ENCODE peak calls at places on chromosomes 3 and 15, in eight cellular contexts. F, O, U, J, X, L, Z and G are unnamed samples. For H3K4me1, the result is how much of the 10 kb centered on the place peaks cover.

GRCh38 chr3:184662192-184662591 is 49.7 kb downstream of the MAGEF1 start:
- DNase-seq in L (no peak), O (no peak), X (no peak), F (no peak), J (no peak), U (no peak), Z (no peak), G (no peak)

GRCh38 chr15:33720952-33721351 is 247.3 kb upstream of the CHRM5 start:
- DNase-seq in U (no peak), L (no peak), O (no peak), Z (no peak), F (no peak), J (no peak), X (peak), G (no peak)

GRCh38 chr3:13896473-13897154 is 16.7 kb upstream of the WNT7A start:
- DNase-seq in X (peak), U (peak), O (no peak), F (no peak), J (no peak), Z (no peak), L (peak), G (peak)

GRCh38 chr3:195238626-195239118 is 32.3 kb downstream of the XXYLT1 start:
- DNase-seq in Z (no peak), X (no peak), J (no peak), O (peak), U (peak), F (peak), L (no peak), G (no peak)

GRCh38 chr15:45117327-45118130 is 3.4 kb downstream of the DUOXA2 start:
- DNase-seq in X (no peak), J (no peak), O (no peak), F (peak), L (no peak), U (no peak), Z (no peak), G (no peak)

GRCh38 chr3:152595975-152596832 is 238.7 kb upstream of the P2RY1 start:
- DNase-seq in L (no peak), Z (no peak), J (no peak), O (peak), F (no peak), U (peak), X (peak), G (no peak)

GRCh38 chr15:36291501-36291900 is 287.9 kb upstream of the CDIN1 start:
- DNase-seq in X (no peak), J (no peak), O (no peak), L (no peak), F (no peak), Z (no peak), U (no peak), G (no peak)

GRCh38 chr3:128399221-128399915 is 67.3 kb downstream of the DNAJB8 start:
- DNase-seq in F (no peak), J (no peak), Z (no peak), O (no peak), X (no peak), L (no peak), U (no peak), G (no peak)

GRCh38 chr3:195033531-195034091 is 237.3 kb downstream of the XXYLT1 start:
- DNase-seq in Z (no peak), U (peak), J (no peak), X (no peak), L (peak), O (no peak), F (peak), G (no peak)

GRCh38 chr3:66241466-66241865 is 20.7 kb downstream of the SLC25A26 start:
- DNase-seq in F (no peak), X (no peak), L (no peak), U (no peak), Z (no peak), O (no peak), J (no peak), G (no peak)

GRCh38 chr3:66233033-66233432 is 12.2 kb downstream of the SLC25A26 start:
- DNase-seq in Z (no peak), U (no peak), X (peak), O (no peak), F (no peak), L (no peak), J (no peak), G (no peak)

GRCh38 chr3:66237551-66237950 is 16.8 kb downstream of the SLC25A26 start:
- DNase-seq in F (no peak), Z (no peak), L (no peak), U (no peak), X (no peak), O (no peak), J (no peak), G (no peak)

GRCh38 chr3:66239513-66240135 is 18.8 kb downstream of the SLC25A26 start:
- DNase-seq in L (no peak), X (no peak), F (no peak), J (no peak), O (no peak), U (no peak), Z (no peak), G (no peak)

GRCh38 chr3:66236281-66236680 is 15.5 kb downstream of the SLC25A26 start:
- DNase-seq in Z (no peak), L (peak), F (no peak), U (no peak), O (no peak), J (no peak), X (peak), G (no peak)
- TF ChIP-seq CTCF in Z (no peak), L (no peak), F (no peak), U (no peak), O (no peak), J (no peak), X (peak), G (no peak)

DNA sequence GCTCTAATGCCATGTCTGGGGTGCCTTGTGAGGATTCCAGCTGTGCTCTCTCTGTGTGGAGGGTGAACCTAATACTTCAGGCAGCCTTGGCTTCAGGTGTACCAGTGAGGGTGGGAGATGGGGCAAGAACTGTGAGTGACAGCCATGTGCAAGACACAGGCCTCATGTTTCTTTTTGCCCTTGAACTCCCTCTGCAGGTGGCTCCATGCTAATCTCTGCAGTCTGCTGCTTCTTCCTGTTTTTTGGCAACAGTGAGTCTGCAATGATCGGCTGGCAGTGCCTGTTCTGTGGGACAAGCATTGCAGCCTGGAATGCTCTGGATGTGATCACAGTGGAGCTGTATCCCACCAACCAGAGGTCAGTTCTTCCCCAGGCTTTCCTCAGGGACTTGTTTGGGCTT is 189.3 kb downstream of the SV2B start:
- DNase-seq in O (no peak), J (no peak), F (no peak), X (peak), L (no peak), U (no peak), Z (no peak), G (no peak)
- H3K4me1 ChIP-seq in O (under half), J (under half), F (under half), X (under half), L (under half), U (under half), Z (under half), G (under half)

DNA sequence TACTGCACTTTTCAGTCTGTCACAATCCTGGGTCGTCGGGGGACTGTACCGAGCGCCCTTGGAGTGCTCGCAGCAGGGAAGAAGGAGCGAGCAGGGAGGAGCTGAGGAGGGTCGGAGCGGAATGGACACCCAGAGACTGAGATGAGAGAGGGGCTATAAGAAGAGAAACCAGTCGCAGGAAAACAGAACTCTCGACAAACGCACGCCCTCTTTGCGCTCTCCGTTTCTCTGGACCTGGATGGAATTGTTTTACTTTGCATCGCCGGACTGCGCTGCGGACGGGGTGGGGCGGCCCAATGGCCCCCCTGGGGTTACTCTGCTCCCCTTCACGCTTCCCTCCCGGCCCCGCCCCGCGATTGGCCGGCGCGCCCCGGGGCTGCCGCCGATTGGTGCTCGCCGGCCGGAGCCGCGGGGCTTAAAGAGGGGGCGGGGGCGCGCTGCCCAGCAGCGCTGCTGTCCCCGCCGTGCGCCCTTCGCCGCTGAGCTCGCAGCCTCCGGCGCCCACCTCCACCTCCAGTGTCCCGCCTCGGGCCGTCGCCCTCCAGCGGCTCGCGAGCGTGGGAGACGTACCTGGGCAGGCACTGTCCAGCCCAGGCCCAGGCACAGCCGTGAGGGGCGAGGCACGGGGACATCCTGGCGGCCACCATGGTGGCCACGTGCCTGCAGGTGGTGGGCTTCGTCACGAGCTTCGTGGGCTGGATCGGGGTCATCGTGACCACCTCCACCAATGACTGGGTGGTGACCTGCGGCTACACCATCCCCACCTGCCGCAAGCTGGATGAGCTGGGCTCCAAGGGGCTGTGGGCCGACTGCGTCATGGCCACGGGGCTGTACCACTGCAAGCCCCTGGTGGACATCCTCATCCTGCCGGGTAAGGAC is at the start of gene CLDN11:
- DNase-seq in L (no peak), O (peak), F (no peak), X (peak), Z (peak), J (peak), U (no peak), G (peak)
- TF ChIP-seq CTCF in L (no peak), O (peak), F (no peak), X (no peak), Z (no peak), J (no peak), U (no peak), G (no peak)

DNA sequence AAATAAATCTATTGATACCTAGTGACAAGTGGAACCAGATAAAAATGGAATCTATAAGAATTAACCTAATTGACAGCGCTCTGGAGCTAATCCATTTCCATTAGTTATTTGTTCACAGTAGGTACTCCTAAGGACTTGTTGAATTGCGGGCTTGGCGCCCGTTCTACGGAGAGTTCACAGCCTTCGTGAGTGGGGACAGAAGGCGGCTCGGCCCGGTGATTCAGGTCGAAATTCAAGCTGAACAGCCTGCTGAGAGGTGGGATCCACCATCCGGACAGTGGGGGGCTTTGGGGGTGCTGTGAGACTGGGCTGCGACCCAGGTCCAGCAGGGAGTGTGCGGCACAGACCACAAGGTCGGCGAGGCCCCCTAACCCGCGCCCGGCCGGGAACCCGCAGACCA is 779 bp upstream of the CTNNB1 start:
- DNase-seq in F (no peak), O (peak), U (peak), J (peak), Z (no peak), X (peak), L (no peak), G (peak)
- H3K4me1 ChIP-seq in F (under half), O (under half), U (under half), J (under half), Z (under half), X (under half), L (under half), G (under half)

GRCh38 chr15:73375012-73375411 is 6.3 kb upstream of the HCN4 start:
- DNase-seq in Z (no peak), F (no peak), U (no peak), O (no peak), X (no peak), J (no peak), L (no peak), G (no peak)
- TF ChIP-seq CTCF in Z (no peak), F (no peak), U (no peak), O (no peak), X (no peak), J (no peak), L (no peak), G (no peak)

GRCh38 chr3:172082820-172083513 is 43.6 kb downstream of the FNDC3B start:
- DNase-seq in O (no peak), X (no peak), U (no peak), J (no peak), L (no peak), F (no peak), Z (no peak), G (no peak)

GRCh38 chr3:172085557-172085895 is 46.1 kb downstream of the FNDC3B start:
- DNase-seq in Z (no peak), O (no peak), L (no peak), U (no peak), F (no peak), J (no peak), X (no peak), G (no peak)

GRCh38 chr3:172082269-172082668 is 42.9 kb downstream of the FNDC3B start:
- DNase-seq in Z (no peak), U (no peak), J (no peak), O (no peak), X (peak), F (no peak), L (no peak), G (no peak)

GRCh38 chr3:172084871-172085556 is 45.6 kb downstream of the FNDC3B start:
- DNase-seq in F (no peak), U (no peak), O (no peak), Z (no peak), L (no peak), X (no peak), J (no peak), G (no peak)

GRCh38 chr3:172083995-172084409 is 44.6 kb downstream of the FNDC3B start:
- DNase-seq in U (no peak), O (no peak), F (no peak), X (no peak), Z (no peak), L (no peak), J (no peak), G (no peak)
- H3K4me1 ChIP-seq in U (under half), O (under half), F (under half), X (half or more), Z (under half), L (under half), J (half or more), G (under half)